ENCODE peak calls at places on chromosomes 2 and 18, in six cellular contexts. One of them, this sample, is unnamed.

GRCh38 chr2:126644630-126645191 is 11.2 kb upstream of the GYPC start:
- DNase-seq in heart right ventricle: no peak
- DNase-seq in osteocyte: peak; percentile 19
- DNase-seq in K562: peak; percentile 44
- DNase-seq in choroid plexus epithelial cell: peak; percentile 31
- DNase-seq in CD4-positive, alpha-beta T cell: no peak
- DNase-seq in this sample: no peak

GRCh38 chr2:188596054-188596453 is 304.4 kb downstream of the GULP1 start:
- DNase-seq in heart right ventricle: no peak
- DNase-seq in osteocyte: no peak
- DNase-seq in K562: no peak
- DNase-seq in choroid plexus epithelial cell: peak; percentile 94
- DNase-seq in CD4-positive, alpha-beta T cell: no peak
- DNase-seq in this sample: no peak

GRCh38 chr2:119005081-119005480 is 63.1 kb downstream of the MARCO start:
- DNase-seq in heart right ventricle: no peak
- DNase-seq in osteocyte: peak; percentile 66
- DNase-seq in K562: no peak
- DNase-seq in choroid plexus epithelial cell: no peak
- DNase-seq in CD4-positive, alpha-beta T cell: no peak
- DNase-seq in this sample: no peak

GRCh38 chr2:189236066-189236465 is 56.5 kb upstream of the COL5A2 start:
- DNase-seq in heart right ventricle: no peak
- DNase-seq in osteocyte: no peak
- DNase-seq in K562: no peak
- DNase-seq in choroid plexus epithelial cell: no peak
- DNase-seq in CD4-positive, alpha-beta T cell: no peak
- DNase-seq in this sample: no peak

GRCh38 chr2:8480936-8481335 is 200.9 kb upstream of the ID2 start:
- DNase-seq in heart right ventricle: no peak
- DNase-seq in osteocyte: no peak
- DNase-seq in K562: no peak
- DNase-seq in choroid plexus epithelial cell: no peak
- DNase-seq in CD4-positive, alpha-beta T cell: no peak
- DNase-seq in this sample: no peak

GRCh38 chr2:64311948-64312621 is 141.9 kb upstream of the LGALSL start:
- DNase-seq in heart right ventricle: peak; percentile 81
- DNase-seq in osteocyte: no peak
- DNase-seq in K562: no peak
- DNase-seq in choroid plexus epithelial cell: peak; percentile 96
- DNase-seq in CD4-positive, alpha-beta T cell: no peak
- DNase-seq in this sample: no peak

GRCh38 chr18:75874401-75875093 is 447.0 kb upstream of the SMIM21 start:
- DNase-seq in heart right ventricle: no peak
- DNase-seq in osteocyte: peak; percentile 42
- DNase-seq in K562: no peak
- DNase-seq in choroid plexus epithelial cell: no peak
- DNase-seq in CD4-positive, alpha-beta T cell: no peak
- DNase-seq in this sample: no peak

GRCh38 chr18:5510109-5510846 is 33.5 kb downstream of the EPB41L3 start:
- DNase-seq in heart right ventricle: no peak
- DNase-seq in osteocyte: no peak
- DNase-seq in K562: no peak
- DNase-seq in choroid plexus epithelial cell: peak; percentile 55
- DNase-seq in CD4-positive, alpha-beta T cell: no peak
- DNase-seq in this sample: no peak

GRCh38 chr2:68774569-68775271 is 40.1 kb downstream of the ARHGAP25 start:
- DNase-seq in heart right ventricle: peak; percentile 84
- DNase-seq in osteocyte: no peak
- DNase-seq in K562: peak; percentile 65
- DNase-seq in choroid plexus epithelial cell: no peak
- DNase-seq in CD4-positive, alpha-beta T cell: no peak
- DNase-seq in this sample: no peak

GRCh38 chr18:22297008-22297407 is 120.7 kb downstream of the CTAGE1 start:
- DNase-seq in heart right ventricle: no peak
- DNase-seq in osteocyte: no peak
- DNase-seq in K562: no peak
- DNase-seq in choroid plexus epithelial cell: no peak
- DNase-seq in CD4-positive, alpha-beta T cell: no peak
- DNase-seq in this sample: no peak

GRCh38 chr2:98530114-98530513 is 78.2 kb downstream of the COA5 start:
- DNase-seq in heart right ventricle: no peak
- DNase-seq in osteocyte: no peak
- DNase-seq in K562: no peak
- DNase-seq in choroid plexus epithelial cell: no peak
- DNase-seq in CD4-positive, alpha-beta T cell: no peak
- DNase-seq in this sample: peak; percentile 38

GRCh38 chr2:109694190-109694589 is 80.0 kb downstream of the SOWAHC start:
- DNase-seq in heart right ventricle: no peak
- DNase-seq in osteocyte: no peak
- DNase-seq in K562: no peak
- DNase-seq in choroid plexus epithelial cell: no peak
- DNase-seq in CD4-positive, alpha-beta T cell: no peak
- DNase-seq in this sample: no peak

GRCh38 chr2:109239720-109240119 is 110.7 kb downstream of the SH3RF3 start:
- DNase-seq in heart right ventricle: no peak
- DNase-seq in osteocyte: no peak
- DNase-seq in K562: no peak
- DNase-seq in choroid plexus epithelial cell: peak; percentile 70
- DNase-seq in CD4-positive, alpha-beta T cell: no peak
- DNase-seq in this sample: no peak

GRCh38 chr2:20291106-20291564 is 59.5 kb downstream of the PUM2 start:
- DNase-seq in heart right ventricle: peak; percentile 11
- DNase-seq in osteocyte: no peak
- DNase-seq in K562: peak; percentile 65
- DNase-seq in choroid plexus epithelial cell: peak; percentile 96
- DNase-seq in CD4-positive, alpha-beta T cell: no peak
- DNase-seq in this sample: peak; percentile 46
- TF ChIP-seq CTCF in heart right ventricle: peak; percentile 56
- TF ChIP-seq CTCF in osteocyte: peak; percentile 77
- TF ChIP-seq CTCF in K562: peak; percentile 98
- TF ChIP-seq CTCF in choroid plexus epithelial cell: peak; percentile 86
- TF ChIP-seq CTCF in CD4-positive, alpha-beta T cell: no peak
- TF ChIP-seq CTCF in this sample: peak; percentile 46

GRCh38 chr2:26235089-26235488 is 9.3 kb downstream of the HADHA start:
- DNase-seq in heart right ventricle: no peak
- DNase-seq in osteocyte: no peak
- DNase-seq in K562: no peak
- DNase-seq in choroid plexus epithelial cell: peak; percentile 24
- DNase-seq in CD4-positive, alpha-beta T cell: no peak
- DNase-seq in this sample: no peak
- TF ChIP-seq CTCF in heart right ventricle: peak; percentile 43
- TF ChIP-seq CTCF in osteocyte: peak; percentile 40
- TF ChIP-seq CTCF in K562: no peak
- TF ChIP-seq CTCF in choroid plexus epithelial cell: peak; percentile 47
- TF ChIP-seq CTCF in CD4-positive, alpha-beta T cell: peak; percentile 37
- TF ChIP-seq CTCF in this sample: peak; percentile 5

DNA sequence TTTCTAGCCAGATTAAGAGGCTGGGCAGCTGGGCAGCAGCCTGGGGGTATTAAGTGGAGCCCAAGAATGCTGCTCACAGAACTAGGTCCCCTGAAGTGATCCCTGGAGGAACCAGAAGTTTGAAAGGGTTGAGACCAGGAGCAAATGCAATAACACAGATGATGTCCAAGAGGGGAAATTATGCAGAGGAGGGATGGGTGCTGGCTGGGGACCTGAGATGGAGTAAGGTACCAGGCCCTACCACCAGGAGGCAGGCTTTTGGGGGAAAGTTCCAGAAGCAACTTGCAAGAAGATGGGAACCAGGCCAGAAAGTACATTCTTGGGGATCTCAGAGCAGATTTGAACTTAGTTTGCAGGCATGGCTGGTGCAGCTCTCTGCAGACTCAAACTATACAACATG is 175.1 kb downstream of the NCK2 start:
- DNase-seq in heart right ventricle: no peak
- DNase-seq in osteocyte: no peak
- DNase-seq in K562: peak; percentile 68
- DNase-seq in choroid plexus epithelial cell: peak; percentile 89
- DNase-seq in CD4-positive, alpha-beta T cell: peak; percentile 48
- DNase-seq in this sample: no peak
- TF ChIP-seq CTCF in heart right ventricle: peak; percentile 30
- TF ChIP-seq CTCF in osteocyte: peak; percentile 35
- TF ChIP-seq CTCF in K562: peak; percentile 62
- TF ChIP-seq CTCF in choroid plexus epithelial cell: peak; percentile 77
- TF ChIP-seq CTCF in CD4-positive, alpha-beta T cell: peak; percentile 58
- TF ChIP-seq CTCF in this sample: no peak

DNA sequence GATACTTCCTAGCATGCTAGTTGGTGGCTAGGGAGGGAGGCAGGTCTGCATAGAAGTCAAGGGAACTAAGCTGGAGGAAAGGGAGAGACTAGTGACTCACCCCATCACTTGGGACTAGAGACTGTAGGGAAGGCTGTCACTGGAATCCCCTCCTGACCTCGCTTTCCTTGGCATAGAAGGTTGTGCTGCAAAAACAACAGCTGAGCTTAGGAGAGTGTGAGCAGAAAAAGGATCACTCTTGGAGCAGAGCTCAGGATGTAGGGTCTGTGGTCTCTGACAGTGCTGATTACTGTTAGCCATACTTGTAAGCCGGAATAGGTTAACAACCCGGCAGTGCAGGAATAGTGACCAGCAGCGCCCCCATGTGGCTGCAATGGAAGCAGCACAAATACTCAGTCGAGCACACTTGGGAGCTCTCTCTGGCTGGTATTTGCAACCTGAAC is 66.9 kb upstream of the SMAD2 start:
- DNase-seq in heart right ventricle: no peak
- DNase-seq in osteocyte: no peak
- DNase-seq in K562: peak; percentile 44
- DNase-seq in choroid plexus epithelial cell: peak; percentile 10
- DNase-seq in CD4-positive, alpha-beta T cell: peak; percentile 10
- DNase-seq in this sample: peak; percentile 55
- TF ChIP-seq CTCF in heart right ventricle: peak; percentile 21
- TF ChIP-seq CTCF in osteocyte: peak; percentile 49
- TF ChIP-seq CTCF in K562: peak; percentile 72
- TF ChIP-seq CTCF in choroid plexus epithelial cell: peak; percentile 62
- TF ChIP-seq CTCF in CD4-positive, alpha-beta T cell: no peak
- TF ChIP-seq CTCF in this sample: peak; percentile 60